ENCODE peak calls at places on chromosomes 1 and 21, in four cellular contexts. O is chondrocyte, D is ELR, H is HFF-Myc. S is an unnamed sample.

GRCh38 chr1:151968058-151968457 is 25.6 kb downstream of the S100A10 start:
- DNase-seq in O (no peak), D (peak; percentile 73), H (no peak), S (peak; percentile 62)

GRCh38 chr1:34794790-34795180 is 2.0 kb downstream of the GJA4 start:
- DNase-seq in D (no peak), H (no peak), O (no peak), S (no peak)

GRCh38 chr1:245441699-245442098 is 286.9 kb downstream of the KIF26B start:
- DNase-seq in D (no peak), H (peak; percentile 20), O (no peak), S (peak; percentile 59)

GRCh38 chr1:16088996-16089395 is 15.5 kb upstream of the FAM131C start:
- DNase-seq in D (peak; percentile 92), H (no peak), O (peak; percentile 72), S (peak; percentile 71)

GRCh38 chr21:36015096-36015495 is 45.2 kb downstream of the SETD4 start:
- DNase-seq in D (no peak), H (no peak), O (no peak), S (no peak)

GRCh38 chr1:44250113-44250781 is 37.0 kb downstream of the DMAP1 start:
- DNase-seq in H (no peak), O (no peak), D (no peak), S (no peak)

GRCh38 chr1:214380418-214380817 is 99.5 kb downstream of the SMYD2 start:
- DNase-seq in D (no peak), H (no peak), O (no peak), S (peak; percentile 32)

GRCh38 chr1:183918589-183918988 is 113.7 kb downstream of the RGL1 start:
- DNase-seq in D (no peak), O (no peak), H (no peak), S (no peak)

GRCh38 chr1:164611754-164612642 is 53.0 kb downstream of the PBX1 start:
- DNase-seq in H (peak; percentile 40), D (peak; percentile 36), O (no peak), S (peak; percentile 82)

S was measured in EH.